ENCODE peak calls at places on chromosome 14, in five cellular contexts. H is lung, X is K562, M is transverse colon, U is breast epithelium. W is an unnamed sample.

GRCh38 chr14:61568572-61569011 is 126.7 kb upstream of the HIF1A start:
- DNase-seq in H (no peak), X (no peak), M (peak; percentile 69), U (no peak), W (peak; percentile 72)

GRCh38 chr14:20384321-20384720 is 29.0 kb downstream of the TEP1 start:
- DNase-seq in H (no peak), X (no peak), M (no peak), U (no peak), W (no peak)

GRCh38 chr14:101025656-101026055 is 122.1 kb upstream of the RTL1 start:
- DNase-seq in H (no peak), X (no peak), M (no peak), U (no peak), W (no peak)

GRCh38 chr14:26200675-26201074 is 397.2 kb downstream of the NOVA1 start:
- DNase-seq in H (no peak), X (no peak), M (no peak), U (no peak), W (no peak)

GRCh38 chr14:75022655-75023054 is 19.9 kb downstream of the EIF2B2 start:
- DNase-seq in H (no peak), X (peak; percentile 18), M (no peak), U (no peak), W (no peak)

GRCh38 chr14:89190779-89191513 is 226.1 kb downstream of the FOXN3 start:
- DNase-seq in H (no peak), X (no peak), M (no peak), U (no peak), W (no peak)

GRCh38 chr14:63777024-63777423 is 49.2 kb upstream of the SGPP1 start:
- DNase-seq in H (no peak), X (no peak), M (no peak), U (no peak), W (no peak)

GRCh38 chr14:31962920-31963319 is 114.2 kb upstream of the ARHGAP5 start:
- DNase-seq in H (no peak), X (no peak), M (no peak), U (no peak), W (no peak)

GRCh38 chr14:76848879-76849278 is 22.7 kb downstream of the LRRC74A start:
- DNase-seq in H (no peak), X (peak; percentile 29), M (no peak), U (no peak), W (no peak)

GRCh38 chr14:34718750-34719304 is 4.4 kb upstream of the CFL2 start:
- DNase-seq in H (no peak), X (no peak), M (no peak), U (no peak), W (no peak)

DNA sequence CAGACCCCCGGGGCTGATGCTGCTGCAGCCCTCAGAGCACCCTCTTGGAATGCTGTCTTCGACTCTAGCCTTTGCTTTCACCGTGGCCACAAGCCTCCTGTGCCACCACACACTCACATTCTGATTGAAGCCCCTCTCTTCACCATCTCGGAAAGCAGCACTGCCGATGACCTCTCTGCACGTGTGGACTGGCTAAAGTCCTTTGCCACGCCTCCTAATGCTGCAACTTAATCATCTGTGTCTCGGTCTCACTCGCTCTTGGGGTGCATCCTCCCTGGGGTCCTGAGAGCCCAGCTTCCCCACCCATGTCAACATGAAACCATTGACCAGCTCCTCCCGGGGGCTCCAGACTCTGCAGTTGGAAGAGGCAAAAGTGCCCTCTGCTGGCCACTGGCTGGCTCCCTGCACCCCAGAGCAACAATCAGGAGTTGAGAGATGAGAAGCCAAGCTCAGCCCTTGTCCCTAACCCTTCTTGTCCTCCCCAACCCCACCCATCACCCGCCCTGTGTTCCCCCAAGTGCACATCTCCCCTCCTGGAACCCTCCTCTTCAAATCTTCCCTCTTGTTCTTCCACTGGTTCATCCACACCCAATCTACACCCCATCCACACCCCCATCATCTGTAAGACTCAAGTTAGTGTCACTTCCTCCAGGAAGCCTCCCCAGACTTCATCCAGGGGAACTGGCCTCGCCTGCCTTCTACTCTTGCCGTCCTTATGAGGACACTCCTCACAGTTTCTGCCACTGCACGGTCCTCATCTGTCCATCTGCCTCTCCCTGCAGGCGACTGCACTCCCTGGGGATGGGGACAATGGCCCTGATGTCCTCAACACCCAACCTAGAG is 23.6 kb upstream of the FAM181A start:
- DNase-seq in H (no peak), X (peak; percentile 9), M (no peak), U (no peak), W (peak; percentile 40)
- TF ChIP-seq CTCF in H (no peak), X (peak; percentile 34), M (no peak), U (no peak), W (peak; percentile 27)

GRCh38 chr14:92546347-92547053 is 32.9 kb downstream of the RIN3 start:
- DNase-seq in H (no peak), X (peak; percentile 8), M (no peak), U (no peak), W (no peak)
- H3K4me3 ChIP-seq in H (no peak overlapping the region), X (no peak overlapping the region), M (no peak overlapping the region), U (no peak overlapping the region), W (no peak overlapping the region)

GRCh38 chr14:65359503-65359902 is 53.0 kb upstream of the FUT8 start:
- DNase-seq in H (no peak), X (no peak), M (no peak), U (no peak), W (no peak)
- TF ChIP-seq CTCF in H (no peak), X (no peak), M (no peak), U (no peak), W (no peak)

GRCh38 chr14:50677527-50678063 is 9.5 kb upstream of the SAV1 start:
- DNase-seq in H (no peak), X (no peak), M (no peak), U (peak; percentile 59), W (no peak)
- H3K4me3 ChIP-seq in H (no peak overlapping the region), X (no peak overlapping the region), M (no peak overlapping the region), U (no peak overlapping the region), W (no peak overlapping the region)

DNA sequence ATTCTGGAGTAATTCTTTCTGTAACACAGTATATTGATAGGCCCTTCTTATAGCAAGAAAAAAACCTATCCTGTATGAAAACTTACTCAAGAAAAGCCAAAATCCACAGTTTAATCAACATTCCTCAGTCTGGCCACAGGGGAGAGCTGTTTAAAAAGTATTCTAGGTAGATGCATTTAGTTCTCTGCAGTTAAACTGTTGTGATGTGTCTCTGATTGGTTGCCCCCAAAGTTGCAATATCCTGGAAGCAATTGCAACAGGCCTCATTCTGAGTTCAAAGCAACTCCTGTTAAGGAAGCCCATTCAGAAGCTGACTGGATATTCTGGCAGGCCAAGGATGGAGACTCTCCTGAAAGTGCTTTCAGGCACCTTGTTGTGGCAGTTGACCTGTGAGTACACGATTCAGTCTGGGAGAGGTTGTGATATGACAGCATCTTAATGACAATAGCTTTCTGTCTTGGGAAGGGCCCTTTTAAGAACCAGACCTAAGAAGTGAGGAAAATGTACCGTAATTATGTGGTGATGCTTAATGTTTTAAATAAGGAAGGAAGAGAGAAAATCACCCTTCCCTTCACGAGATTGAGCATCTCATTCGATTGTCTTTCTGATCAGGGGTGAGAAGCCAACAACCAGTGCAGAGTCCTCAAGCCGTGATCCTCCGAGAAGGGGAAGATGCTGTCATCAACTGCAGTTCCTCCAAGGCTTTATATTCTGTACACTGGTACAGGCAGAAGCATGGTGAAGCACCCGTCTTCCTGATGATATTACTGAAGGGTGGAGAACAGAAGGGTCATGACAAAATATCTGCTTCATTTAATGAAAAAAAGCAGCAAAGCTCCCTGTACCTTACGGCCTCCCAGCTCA is 420.7 kb downstream of the DAD1 start:
- DNase-seq in H (no peak), X (no peak), M (no peak), U (no peak), W (no peak)
- TF ChIP-seq CTCF in H (no peak), X (no peak), M (no peak), U (no peak), W (no peak)

W was measured in stomach.